ENCODE peak calls at places on chromosomes 4 and X, in seven cellular contexts. G, Z, Q, K, P, E and I are unnamed samples.
A peak's percentile ranks its signal among the peaks of the same experiment; 100 is the strongest.

GRCh38 chr4:37826282-37827029 is at the start of gene PGM2:
- DNase-seq in G (peak; percentile 82), Z (peak; percentile 85), Q (peak; percentile 75), K (peak; percentile 76), P (peak; percentile 89), E (peak; percentile 36), I (peak; percentile 94)

GRCh38 chr4:149914521-149915115 is 99.0 kb upstream of the IQCM start:
- DNase-seq in G (no peak), Z (peak; percentile 62), Q (peak; percentile 69), K (peak; percentile 41), P (no peak), E (peak; percentile 56), I (peak; percentile 60)

GRCh38 chrX:542179-542578 is 88.4 kb upstream of the SHOX start:
- DNase-seq in G (no peak), Z (no peak), Q (no peak), K (no peak), P (no peak), E (no peak), I (no peak)

GRCh38 chr4:122309988-122310626 is 68.7 kb upstream of the ADAD1 start:
- DNase-seq in G (no peak), Z (no peak), Q (peak; percentile 35), K (no peak), P (no peak), E (no peak), I (no peak)

GRCh38 chrX:152817082-152817744 is 13.3 kb downstream of the CETN2 start:
- DNase-seq in G (no peak), Z (peak; percentile 26), Q (peak; percentile 60), K (peak; percentile 45), P (no peak), E (no peak), I (peak; percentile 35)

GRCh38 chrX:16712825-16713155 is 321 bp upstream of the CTPS2 start:
- DNase-seq in G (no peak), Z (no peak), Q (peak; percentile 36), K (no peak), P (no peak), E (no peak), I (peak; percentile 6)

GRCh38 chrX:136055651-136056221 is 70.5 kb downstream of the SLC9A6 start:
- DNase-seq in G (no peak), Z (no peak), Q (peak; percentile 94), K (no peak), P (no peak), E (no peak), I (no peak)

GRCh38 chr4:124753941-124754581 is 41.5 kb upstream of the ANKRD50 start:
- DNase-seq in G (no peak), Z (no peak), Q (no peak), K (no peak), P (no peak), E (no peak), I (no peak)

GRCh38 chrX:110665636-110666035 is 130.0 kb downstream of the CHRDL1 start:
- DNase-seq in G (no peak), Z (peak; percentile 69), Q (peak; percentile 44), K (peak; percentile 26), P (no peak), E (peak; percentile 7), I (peak; percentile 9)

GRCh38 chr4:188779586-188779985 is 640.3 kb downstream of the TRIML1 start:
- DNase-seq in G (no peak), Z (no peak), Q (no peak), K (no peak), P (no peak), E (no peak), I (no peak)

GRCh38 chrX:1673337-1673736 is 58.5 kb downstream of the ASMT start:
- DNase-seq in G (no peak), Z (peak; percentile 44), Q (peak; percentile 6), K (no peak), P (no peak), E (no peak), I (peak; percentile 59)

GRCh38 chr4:71239365-71239764 is 99.5 kb upstream of the SLC4A4 start:
- DNase-seq in G (no peak), Z (no peak), Q (no peak), K (no peak), P (no peak), E (no peak), I (no peak)

GRCh38 chr4:3414421-3415279 is 27.1 kb upstream of the HGFAC start:
- DNase-seq in G (no peak), Z (no peak), Q (no peak), K (no peak), P (no peak), E (no peak), I (no peak)

GRCh38 chrX:17869580-17869979 is 8.5 kb upstream of the RAI2 start:
- DNase-seq in G (no peak), Z (no peak), Q (no peak), K (no peak), P (no peak), E (no peak), I (no peak)

GRCh38 chr4:101071241-101071640 is 276.1 kb downstream of the PPP3CA start:
- DNase-seq in G (no peak), Z (no peak), Q (peak; percentile 7), K (no peak), P (no peak), E (no peak), I (no peak)

GRCh38 chrX:47683171-47684145 is 24.5 kb upstream of the UXT start:
- DNase-seq in G (no peak), Z (no peak), Q (no peak), K (no peak), P (no peak), E (no peak), I (no peak)

GRCh38 chrX:123731258-123731986 is 1.4 kb downstream of the THOC2 start:
- DNase-seq in G (no peak), Z (no peak), Q (peak; percentile 19), K (peak; percentile 17), P (no peak), E (no peak), I (peak; percentile 56)

GRCh38 chr4:129148892-129149291 is 52.9 kb downstream of the C4orf33 start:
- DNase-seq in G (no peak), Z (no peak), Q (no peak), K (no peak), P (no peak), E (no peak), I (no peak)

GRCh38 chr4:53490965-53491622 is 100.2 kb downstream of the LNX1 start:
- DNase-seq in G (no peak), Z (peak; percentile 22), Q (peak; percentile 98), K (peak; percentile 61), P (no peak), E (peak; percentile 88), I (no peak)

GRCh38 chrX:31988975-31989374 is 917.1 kb upstream of the FTHL17 start:
- DNase-seq in G (no peak), Z (no peak), Q (no peak), K (no peak), P (no peak), E (no peak), I (no peak)

GRCh38 chr4:79445371-79445781 is 37.3 kb upstream of the GK2 start:
- DNase-seq in G (no peak), Z (no peak), Q (no peak), K (no peak), P (no peak), E (no peak), I (no peak)

GRCh38 chr4:154416183-154416543 is 75.4 kb downstream of the DCHS2 start:
- DNase-seq in G (no peak), Z (peak; percentile 3), Q (no peak), K (no peak), P (no peak), E (no peak), I (no peak)
- TF ChIP-seq CTCF in G (no peak), Z (no peak), Q (no peak), K (no peak), P (no peak), E (peak; percentile 5), I (no peak)

DNA sequence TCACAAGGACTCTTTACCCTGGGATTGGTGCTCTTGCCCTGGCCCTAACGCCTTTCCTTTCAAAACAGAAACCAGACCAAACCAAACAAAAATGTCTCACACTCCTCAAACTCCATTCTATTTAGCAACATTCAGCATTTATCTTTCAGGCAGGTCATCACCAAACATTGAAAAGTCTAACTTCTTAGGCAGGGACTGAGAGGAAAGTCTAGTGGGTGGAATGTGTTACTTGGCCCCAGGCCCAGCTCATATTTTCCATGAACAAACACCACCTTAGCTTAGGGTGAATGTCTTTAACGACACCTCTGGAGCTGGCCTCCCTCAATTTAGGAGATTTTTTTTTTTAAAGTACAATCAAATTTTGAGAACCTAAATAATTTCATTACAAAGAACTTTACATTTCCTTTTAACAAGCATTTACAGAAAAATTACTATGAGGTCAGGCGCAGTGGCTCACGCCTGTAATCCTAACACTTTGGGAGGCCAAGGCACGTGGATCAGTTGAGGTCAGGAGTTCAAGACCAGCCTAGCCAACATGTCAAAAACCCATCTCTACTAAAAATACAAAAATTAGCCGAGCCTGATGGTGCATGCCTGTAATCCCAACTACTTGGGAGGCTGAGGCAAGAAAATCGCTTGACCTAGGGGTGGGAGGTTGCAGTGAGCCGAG is 10.2 kb upstream of the N4BP2 start:
- DNase-seq in G (no peak), Z (peak; percentile 15), Q (peak; percentile 77), K (no peak), P (no peak), E (no peak), I (peak; percentile 83)
- TF ChIP-seq CTCF in G (no peak), Z (no peak), Q (peak; percentile 27), K (no peak), P (no peak), E (no peak), I (no peak)

DNA sequence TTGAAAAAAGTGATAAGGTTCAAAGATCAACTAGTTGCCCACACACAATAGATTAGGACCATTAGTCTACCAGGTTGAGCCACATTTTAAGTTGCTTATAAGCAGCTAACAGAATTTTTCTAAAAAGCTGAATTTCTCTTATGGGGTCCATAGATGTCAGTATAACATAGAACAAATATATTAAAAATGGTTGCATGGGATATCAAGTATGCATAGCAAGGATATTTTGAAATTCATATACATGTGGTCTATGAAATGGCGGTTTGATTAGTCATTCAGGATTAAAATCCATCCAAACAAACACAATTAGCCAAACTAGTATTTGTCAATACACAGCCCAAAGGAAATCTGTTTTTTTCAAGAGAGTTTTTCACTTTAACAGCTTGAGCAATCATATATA is 33.5 kb upstream of the AMOT start:
- DNase-seq in G (no peak), Z (no peak), Q (peak; percentile 0), K (no peak), P (no peak), E (no peak), I (no peak)
- TF ChIP-seq CTCF in G (no peak), Z (no peak), Q (no peak), K (no peak), P (no peak), E (no peak), I (no peak)

DNA sequence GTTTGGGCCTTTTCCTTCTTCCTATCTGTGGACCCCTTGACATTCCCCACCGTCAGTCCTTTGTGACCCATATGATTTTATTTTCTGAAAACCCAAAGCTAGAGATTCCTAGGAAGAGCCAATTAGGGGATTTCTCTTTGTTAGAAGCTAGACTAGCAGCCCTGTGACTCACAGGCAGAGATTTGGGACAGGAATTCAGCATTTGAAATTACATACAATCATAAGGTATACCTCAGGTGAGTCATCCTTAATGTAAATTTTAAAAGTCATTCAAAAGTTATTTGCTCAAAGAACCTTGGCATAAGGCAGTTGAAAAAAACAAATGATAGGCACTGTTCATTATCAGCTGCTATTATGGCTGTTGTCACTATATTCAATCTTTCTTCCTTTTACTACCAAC is 40.6 kb downstream of the USP26 start:
- DNase-seq in G (no peak), Z (no peak), Q (no peak), K (peak; percentile 41), P (no peak), E (no peak), I (no peak)
- TF ChIP-seq CTCF in G (no peak), Z (no peak), Q (no peak), K (no peak), P (no peak), E (no peak), I (no peak)